ENCODE peak calls at places on chromosomes 1 and 21, in eight cellular contexts. F is esophagus squamous epithelium, Y is thyroid gland, M is IMR-90, P is sigmoid colon, H is A549, N is HepG2, R is ovary. L is an unnamed sample.

GRCh38 chr1:203478231-203478630 is 2.6 kb downstream of the PRELP start:
- DNase-seq in F (no peak), Y (no peak), M (no peak), P (no peak), H (no peak), N (no peak), R (no peak), L (no peak)

GRCh38 chr1:116682641-116683221 is 15.2 kb upstream of the IGSF3 start:
- DNase-seq in F (no peak), Y (no peak), M (no peak), P (no peak), H (no peak), N (no peak), R (no peak), L (no peak)

GRCh38 chr1:27521336-27522147 is 31.6 kb upstream of the WASF2 start:
- DNase-seq in F (no peak), Y (no peak), M (no peak), P (no peak), H (no peak), N (no peak), R (no peak), L (no peak)

GRCh38 chr1:199954701-199955100 is 72.8 kb upstream of the NR5A2 start:
- DNase-seq in F (no peak), Y (no peak), M (no peak), P (no peak), H (peak; percentile 29), N (peak; percentile 10), R (no peak), L (no peak)

GRCh38 chr1:54243022-54243421 is 43.1 kb downstream of the MRPL37 start:
- DNase-seq in F (no peak), Y (no peak), M (no peak), P (no peak), H (no peak), N (no peak), R (no peak), L (no peak)

GRCh38 chr1:23727362-23727811 is 15.9 kb upstream of the ELOA start:
- DNase-seq in F (no peak), Y (peak; percentile 73), M (peak; percentile 91), P (peak; percentile 89), H (peak; percentile 36), N (peak; percentile 78), R (peak; percentile 87), L (no peak)

GRCh38 chr21:33395866-33396265 is 7.3 kb upstream of the IFNGR2 start:
- DNase-seq in F (no peak), Y (no peak), M (peak; percentile 59), P (no peak), H (no peak), N (no peak), R (no peak), L (no peak)

GRCh38 chr1:11158720-11159321 is 30.3 kb upstream of the ANGPTL7 start:
- DNase-seq in F (no peak), Y (no peak), M (peak; percentile 97), P (peak; percentile 8), H (no peak), N (no peak), R (no peak), L (no peak)

GRCh38 chr1:11337536-11338350 is 64.7 kb downstream of the UBIAD1 start:
- DNase-seq in F (no peak), Y (peak; percentile 23), M (no peak), P (no peak), H (peak; percentile 40), N (peak; percentile 23), R (peak; percentile 33), L (no peak)

GRCh38 chr1:7783178-7783711 is 846 bp upstream of the PER3 start:
- DNase-seq in F (no peak), Y (peak; percentile 82), M (peak; percentile 24), P (peak; percentile 93), H (peak; percentile 68), N (peak; percentile 49), R (peak; percentile 73), L (peak; percentile 76)

GRCh38 chr1:159869173-159869572 is 6.7 kb upstream of the VSIG8 start:
- DNase-seq in F (no peak), Y (peak; percentile 26), M (peak; percentile 86), P (no peak), H (no peak), N (no peak), R (peak; percentile 28), L (no peak)

GRCh38 chr1:21335088-21335678 is 44.9 kb upstream of the ECE1 start:
- DNase-seq in F (no peak), Y (no peak), M (no peak), P (peak; percentile 65), H (no peak), N (no peak), R (no peak), L (no peak)
- TF ChIP-seq CTCF in F (no peak), Y (no peak), M (no peak), P (peak; percentile 6), H (no peak), N (no peak), R (no peak), L (no peak)

DNA sequence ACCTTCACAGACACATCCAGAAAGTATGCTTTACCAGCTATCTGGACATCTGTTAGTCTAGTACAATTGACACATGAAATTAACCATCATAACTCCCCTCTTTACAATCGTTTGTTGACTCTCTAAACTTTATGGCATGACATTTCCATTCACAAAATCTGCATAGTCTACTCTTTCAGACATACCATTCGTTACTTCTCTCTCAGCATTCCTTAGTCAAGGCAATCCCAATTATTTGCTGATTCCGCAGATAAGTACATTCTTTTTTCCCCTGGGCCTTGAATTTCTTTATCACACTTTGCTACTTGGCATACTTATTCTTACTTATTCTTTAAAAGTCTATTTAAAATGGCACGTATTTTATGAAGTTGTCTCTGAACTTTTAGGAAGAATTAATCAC is 15.1 kb upstream of the CRB1 start:
- DNase-seq in F (no peak), Y (no peak), M (no peak), P (no peak), H (no peak), N (no peak), R (no peak), L (no peak)
- TF ChIP-seq POLR2A in F (no peak), Y (no peak), M (no peak), P (no peak), H (no peak), N (no peak), R (no peak), L (no peak)

DNA sequence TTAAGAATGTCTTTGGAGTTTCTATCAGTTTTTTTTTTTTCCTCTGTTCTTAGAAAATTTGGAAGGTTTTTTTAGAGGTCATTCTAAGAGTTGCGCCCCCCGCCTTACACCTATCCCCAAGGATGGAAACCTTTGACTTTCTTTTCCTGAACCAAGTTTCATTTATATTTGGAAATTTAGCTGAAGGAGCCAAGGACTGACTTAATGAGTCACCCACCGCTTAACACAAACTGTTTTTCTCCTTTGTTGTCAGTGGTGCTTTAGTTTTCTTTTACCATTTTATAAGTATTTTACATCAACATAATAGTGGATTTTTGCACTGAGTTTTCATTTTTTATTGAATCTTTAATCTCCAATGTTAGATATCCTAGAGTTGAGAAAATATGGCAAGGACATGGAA is 25.3 kb downstream of the USP25 start:
- DNase-seq in F (no peak), Y (no peak), M (no peak), P (no peak), H (no peak), N (no peak), R (no peak), L (no peak)
- H3K4me1 ChIP-seq in F (peaks cover 69% of the 10 kb centered on the region), Y (peaks cover 38% of the 10 kb centered on the region), M (peaks cover 2% of the 10 kb centered on the region), P (no peaks in the 10 kb centered on the region), H (peaks cover 29% of the 10 kb centered on the region), N (peaks cover 50% of the 10 kb centered on the region), R (peaks cover 6% of the 10 kb centered on the region), L (no peaks in the 10 kb centered on the region)

DNA sequence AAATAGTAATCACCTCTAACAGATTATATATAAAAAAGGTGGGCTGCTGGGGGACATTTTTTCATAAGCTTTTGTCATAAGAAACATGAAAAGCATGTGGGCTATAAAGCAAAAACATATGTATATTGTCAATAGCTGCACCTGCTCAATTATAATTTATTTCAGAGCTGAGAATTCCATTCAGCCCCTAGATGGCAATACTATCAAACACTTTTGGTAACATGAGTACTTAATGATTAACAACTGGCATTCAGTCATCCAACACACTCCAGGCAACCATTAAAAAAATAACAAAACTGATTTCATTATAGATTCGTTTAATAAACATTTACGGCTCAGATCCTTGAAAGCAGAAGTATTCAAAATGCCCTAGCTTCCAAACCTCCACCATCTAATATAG is 115.1 kb downstream of the KCTD3 start:
- DNase-seq in F (no peak), Y (no peak), M (peak; percentile 33), P (no peak), H (peak; percentile 10), N (no peak), R (no peak), L (no peak)
- TF ChIP-seq CTCF in F (no peak), Y (peak; percentile 22), M (peak; percentile 45), P (no peak), H (no peak), N (no peak), R (no peak), L (no peak)

DNA sequence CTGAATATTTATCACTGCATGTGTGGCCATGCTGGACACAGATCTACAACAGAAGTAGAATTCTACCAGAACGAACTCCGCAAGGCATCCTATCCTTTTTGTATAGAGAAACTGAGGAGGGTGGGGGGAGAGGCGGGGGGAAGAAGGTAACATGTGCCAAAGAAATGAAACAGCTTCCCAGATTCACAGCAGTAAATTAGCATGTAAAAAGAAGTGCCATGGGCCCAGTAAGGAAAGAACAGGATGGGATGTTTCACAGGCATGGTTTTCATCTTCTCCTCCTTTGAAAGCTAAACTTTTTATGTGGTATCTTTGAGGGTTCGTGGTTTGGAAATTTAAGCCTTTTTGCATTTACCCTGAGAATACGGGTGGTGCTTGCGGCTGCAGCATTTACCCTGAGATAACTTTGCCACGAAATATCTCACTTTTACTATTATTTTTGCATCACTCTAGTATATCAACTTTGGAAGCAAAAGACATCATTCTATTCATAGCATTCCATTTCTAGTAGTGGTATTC is 168.9 kb downstream of the TPR start:
- DNase-seq in F (no peak), Y (no peak), M (no peak), P (no peak), H (no peak), N (no peak), R (no peak), L (no peak)
- TF ChIP-seq POLR2A in F (no peak), Y (no peak), M (no peak), P (no peak), H (no peak), N (no peak), R (no peak), L (no peak)

DNA sequence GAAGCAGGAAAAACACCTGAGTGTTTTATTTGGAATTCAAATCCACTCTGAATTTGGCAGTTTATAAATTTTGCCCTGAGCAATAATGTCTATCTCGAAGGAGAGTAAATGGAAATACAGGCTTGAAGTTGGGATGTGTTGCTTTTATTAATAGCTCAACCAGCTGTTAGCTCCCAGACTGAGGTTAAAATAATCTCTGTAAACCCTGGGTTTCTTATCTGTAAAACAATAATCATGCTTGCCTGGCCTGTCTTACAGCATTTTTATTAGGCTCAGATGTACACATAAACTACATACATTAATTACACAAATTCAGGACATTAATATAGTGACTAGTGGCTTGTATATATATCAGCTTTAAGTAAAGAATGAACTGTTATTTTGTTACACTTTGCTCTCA is 148.5 kb downstream of the GALNT2 start:
- DNase-seq in F (no peak), Y (no peak), M (no peak), P (no peak), H (no peak), N (no peak), R (no peak), L (no peak)
- H3K4me1 ChIP-seq in F (peaks cover 50% of the 10 kb centered on the region), Y (peaks cover 52% of the 10 kb centered on the region), M (peaks cover 9% of the 10 kb centered on the region), P (no peaks in the 10 kb centered on the region), H (no peaks in the 10 kb centered on the region), N (peaks cover 6% of the 10 kb centered on the region), R (peaks cover 9% of the 10 kb centered on the region), L (no peaks in the 10 kb centered on the region)

GRCh38 chr1:6472391-6472790 is 6.4 kb upstream of the TNFRSF25 start:
- DNase-seq in F (no peak), Y (no peak), M (no peak), P (no peak), H (no peak), N (no peak), R (no peak), L (no peak)
- TF ChIP-seq CTCF in F (peak; percentile 39), Y (no peak), M (peak; percentile 12), P (no peak), H (peak; percentile 10), N (peak; percentile 57), R (no peak), L (no peak)

L was measured in breast epithelium.